ENCODE peak calls at places on chromosomes 11 and 22, in six cellular contexts. U is pancreas; R is breast epithelium; H is activated CD8-positive, alpha-beta T cell treated with anti-CD3 and anti-CD28 coated beads for 36 hours; S is foreskin keratinocyte; F is RWPE1. E is an unnamed sample.

GRCh38 chr11:126140932-126141291 is 70.5 kb downstream of the RPUSD4 start:
- DNase-seq in R (peak), U (no peak), S (no peak), F (no peak), H (no peak), E (no peak)

GRCh38 chr11:69878144-69878883 is 59.1 kb upstream of the FGF3 start:
- DNase-seq in R (no peak), S (no peak), F (no peak), H (no peak), U (no peak), E (no peak)

GRCh38 chr11:70290341-70291065 is 20.0 kb downstream of the PPFIA1 start:
- DNase-seq in H (no peak), F (peak), S (peak), U (no peak), R (no peak), E (no peak)

GRCh38 chr22:23055448-23056179 is 14.7 kb upstream of the GNAZ start:
- DNase-seq in R (no peak), F (no peak), S (no peak), H (no peak), U (no peak), E (no peak)

GRCh38 chr11:48043111-48043997 is 63.0 kb downstream of the PTPRJ start:
- DNase-seq in F (no peak), R (no peak), U (no peak), H (peak), S (no peak), E (no peak)

GRCh38 chr11:303359-303758 is 4.0 kb upstream of the IFITM5 start:
- DNase-seq in R (no peak), H (peak), S (no peak), U (peak), F (no peak), E (peak)

GRCh38 chr22:37777122-37777687 is 30.5 kb upstream of the GCAT start:
- DNase-seq in S (peak), F (peak), U (peak), R (peak), H (no peak), E (peak)

GRCh38 chr22:42065408-42066132 is 5.0 kb downstream of the NAGA start:
- DNase-seq in H (no peak), U (no peak), S (no peak), F (no peak), R (no peak), E (no peak)

GRCh38 chr11:120603071-120603470 is 91.5 kb downstream of the GRIK4 start:
- DNase-seq in U (no peak), F (no peak), R (no peak), S (no peak), H (no peak), E (no peak)

GRCh38 chr11:120710354-120711187 is 199.0 kb downstream of the GRIK4 start:
- DNase-seq in H (no peak), S (peak), U (no peak), F (peak), R (peak), E (no peak)

GRCh38 chr11:41018224-41018623 is 441.2 kb downstream of the LRRC4C start:
- DNase-seq in H (no peak), S (no peak), F (no peak), R (no peak), U (no peak), E (no peak)

GRCh38 chr11:107549253-107549953 is 16.1 kb downstream of the ALKBH8 start:
- DNase-seq in R (no peak), S (no peak), F (peak), H (peak), U (no peak), E (peak)

GRCh38 chr11:78346799-78347198 is 70.8 kb downstream of the GAB2 start:
- DNase-seq in U (no peak), H (no peak), F (no peak), S (no peak), R (no peak), E (no peak)

GRCh38 chr11:117841582-117842031 is 17.1 kb upstream of the FXYD2 start:
- DNase-seq in H (no peak), U (no peak), R (peak), S (no peak), F (no peak), E (no peak)

GRCh38 chr11:75164318-75164827 is 13.5 kb downstream of the SLCO2B1 start:
- DNase-seq in H (no peak), U (no peak), R (no peak), F (no peak), S (no peak), E (no peak)

GRCh38 chr11:67581469-67581868 is 2.1 kb upstream of the GSTP1 start:
- DNase-seq in R (no peak), F (no peak), H (no peak), U (no peak), S (no peak), E (no peak)

GRCh38 chr22:31284756-31285155 is 7.5 kb downstream of the PIK3IP1 start:
- DNase-seq in U (no peak), F (no peak), H (no peak), R (no peak), S (no peak), E (no peak)

GRCh38 chr22:18090286-18090685 is 12.5 kb downstream of the PEX26 start:
- DNase-seq in U (no peak), F (no peak), R (no peak), S (no peak), H (no peak), E (no peak)

GRCh38 chr11:112886707-112887370 is 74.4 kb upstream of the NCAM1 start:
- DNase-seq in H (no peak), R (no peak), U (no peak), S (no peak), F (no peak), E (no peak)

GRCh38 chr11:107591098-107591445 is at the start of gene ELMOD1:
- DNase-seq in F (peak), S (no peak), R (no peak), U (peak), H (peak), E (peak)

GRCh38 chr11:1557904-1558831 is 13.9 kb downstream of the DUSP8 start:
- DNase-seq in H (no peak), F (peak), U (peak), R (peak), S (no peak), E (peak)

GRCh38 chr11:47220401-47220821 is 5.6 kb downstream of the DDB2 start:
- DNase-seq in H (no peak), R (no peak), U (no peak), F (no peak), S (no peak), E (no peak)

GRCh38 chr11:109963101-109963500 is 130.1 kb upstream of the ZC3H12C start:
- DNase-seq in H (no peak), R (no peak), U (no peak), S (no peak), F (no peak), E (no peak)

GRCh38 chr11:78000193-78000592 is 5.7 kb upstream of the INTS4 start:
- DNase-seq in R (peak), H (peak), S (peak), U (no peak), F (peak), E (peak)

GRCh38 chr11:132911186-132911585 is 621.1 kb downstream of the OPCML start:
- DNase-seq in S (no peak), F (peak), R (no peak), U (no peak), H (no peak), E (no peak)

GRCh38 chr22:19877626-19878339 is 23.1 kb upstream of the GNB1L start:
- DNase-seq in R (no peak), U (peak), H (peak), F (no peak), S (no peak), E (no peak)

GRCh38 chr22:20992456-20993303 is 9.2 kb downstream of the THAP7 start:
- DNase-seq in U (peak), H (no peak), S (no peak), F (no peak), R (no peak), E (no peak)

GRCh38 chr11:7270233-7270760 is 18.6 kb downstream of the SYT9 start:
- DNase-seq in H (no peak), R (no peak), U (no peak), S (no peak), F (no peak), E (no peak)

GRCh38 chr11:116563028-116563712 is 209.6 kb downstream of the BUD13 start:
- DNase-seq in R (peak), S (no peak), H (no peak), U (no peak), F (no peak), E (no peak)

GRCh38 chr11:73053964-73054363 is 88.2 kb downstream of the FCHSD2 start:
- DNase-seq in H (no peak), F (no peak), R (no peak), U (no peak), S (no peak), E (no peak)

GRCh38 chr11:134120921-134121526 is 52.2 kb downstream of the JAM3 start:
- DNase-seq in R (peak), S (no peak), F (no peak), U (no peak), H (no peak), E (no peak)

GRCh38 chr22:23578306-23578705 is 1.8 kb downstream of the IGLL1 start:
- DNase-seq in H (no peak), U (no peak), F (no peak), R (no peak), S (no peak), E (no peak)

GRCh38 chr22:35915477-35916013 is 113.1 kb downstream of the RBFOX2 start:
- DNase-seq in U (no peak), H (no peak), F (peak), R (no peak), S (peak), E (no peak)

GRCh38 chr11:94766656-94767291 is 1.4 kb upstream of the AMOTL1 start:
- DNase-seq in F (no peak), H (no peak), R (no peak), U (no peak), S (peak), E (no peak)

GRCh38 chr11:12290477-12290922 is 86.9 kb upstream of the PARVA start:
- DNase-seq in S (no peak), H (no peak), F (no peak), U (no peak), R (no peak), E (no peak)

DNA sequence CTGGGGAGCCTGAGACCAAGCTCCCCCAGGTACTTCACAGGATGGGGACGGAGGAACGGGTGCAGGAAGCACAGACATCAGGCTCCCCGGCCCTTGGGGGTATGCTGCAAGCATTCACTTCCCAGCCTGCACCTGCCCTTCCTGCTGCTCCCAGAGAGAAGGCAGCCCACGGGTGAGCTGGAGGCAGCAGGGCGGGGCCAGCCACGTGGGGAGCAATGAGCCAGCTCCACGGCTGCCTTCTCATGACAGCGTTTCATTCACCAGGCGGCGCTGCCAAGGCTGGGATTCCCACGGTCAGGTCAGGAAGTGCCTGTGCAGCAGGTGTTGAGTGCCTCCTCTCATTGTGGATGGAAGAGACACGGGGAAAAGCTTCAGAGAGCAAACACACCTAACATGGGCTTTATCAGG is 14.5 kb upstream of the PHLDA2 start:
- DNase-seq in S (no peak), R (no peak), U (no peak), H (peak), F (no peak), E (no peak)
- TF ChIP-seq CTCF in S (peak), R (no peak), U (no peak), H (no peak), F (no peak), E (no peak)

DNA sequence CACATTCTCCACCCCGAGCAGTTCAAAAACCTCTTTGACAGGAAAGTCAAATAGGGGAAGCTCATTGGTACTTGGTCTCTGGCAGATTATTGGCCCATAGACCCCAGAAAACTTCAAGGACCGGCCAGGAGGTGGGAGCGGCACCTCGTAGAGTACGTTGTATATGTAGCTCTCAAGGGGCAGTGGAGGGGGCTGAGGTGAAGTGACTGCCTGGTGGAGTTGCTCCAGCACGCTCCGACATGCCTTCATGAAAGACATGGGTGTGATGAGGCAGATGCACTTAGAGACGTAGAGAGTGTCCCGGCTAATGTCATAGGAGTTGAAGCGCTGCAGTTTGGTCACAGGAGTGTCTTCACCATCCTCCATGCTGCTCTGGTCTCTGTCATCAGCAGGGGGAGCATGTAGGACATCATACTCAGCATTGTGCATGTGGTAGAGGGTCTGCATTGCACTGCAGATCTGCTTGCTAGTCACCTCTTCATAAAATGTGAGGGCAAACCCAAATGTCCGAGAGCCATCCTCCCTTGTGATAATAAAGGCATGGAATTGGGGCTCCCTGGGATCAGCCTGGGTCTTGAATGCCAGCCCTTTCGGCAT is 61.3 kb downstream of the DENND5A start:
- DNase-seq in H (peak), S (no peak), R (no peak), F (no peak), U (no peak), E (no peak)
- TF ChIP-seq CTCF in H (peak), S (peak), R (no peak), F (no peak), U (no peak), E (peak)

GRCh38 chr11:86414032-86414431 is 39.3 kb downstream of the CCDC81 start:
- DNase-seq in S (peak), H (no peak), U (no peak), F (peak), R (no peak), E (no peak)

GRCh38 chr11:86403458-86403857 is 28.8 kb downstream of the CCDC81 start:
- DNase-seq in H (no peak), F (no peak), S (no peak), R (no peak), U (no peak), E (no peak)

GRCh38 chr11:86408845-86409244 is 34.2 kb downstream of the CCDC81 start:
- DNase-seq in F (peak), H (no peak), R (no peak), S (no peak), U (no peak), E (no peak)
- TF ChIP-seq CTCF in F (peak), H (no peak), R (no peak), S (peak), U (no peak), E (no peak)

GRCh38 chr11:29260939-29261705 is 755.7 kb downstream of the KCNA4 start:
- DNase-seq in F (peak), H (no peak), U (no peak), S (peak), R (no peak), E (no peak)
- TF ChIP-seq CTCF in F (no peak), H (no peak), U (no peak), S (peak), R (no peak), E (no peak)

GRCh38 chr22:27315833-27316232 is 485.7 kb downstream of the MN1 start:
- DNase-seq in H (no peak), R (no peak), U (no peak), S (no peak), F (no peak), E (no peak)

GRCh38 chr22:27314276-27314807 is 487.2 kb downstream of the MN1 start:
- DNase-seq in H (no peak), F (no peak), U (no peak), S (no peak), R (no peak), E (no peak)

GRCh38 chr22:27318516-27318915 is 483.0 kb downstream of the MN1 start:
- DNase-seq in S (peak), F (no peak), R (no peak), U (no peak), H (no peak), E (no peak)

GRCh38 chr22:27317961-27318360 is 483.6 kb downstream of the MN1 start:
- DNase-seq in R (no peak), F (no peak), S (peak), U (no peak), H (no peak), E (no peak)

GRCh38 chr22:27317156-27317555 is 484.4 kb downstream of the MN1 start:
- DNase-seq in F (no peak), R (no peak), S (no peak), H (no peak), U (no peak), E (no peak)
- TF ChIP-seq CTCF in F (no peak), R (no peak), S (peak), H (no peak), U (no peak), E (no peak)

GRCh38 chr11:34425360-34425759 is 13.4 kb upstream of the CAT start:
- DNase-seq in S (no peak), H (no peak), U (no peak), F (no peak), R (no peak), E (no peak)
- TF ChIP-seq CTCF in S (no peak), H (no peak), U (no peak), F (no peak), R (no peak), E (no peak)

E was measured in GM13977.